ENCODE peak calls at places on chromosomes 6 and 20, in five cellular contexts. H is lower lobe of right lung, D is body of pancreas, T is PC-3, N is pancreas. W is an unnamed sample. For H3K4me1, the result is how much of the 10 kb centered on the place peaks cover.

GRCh38 chr6:2970753-2971419 is 481 bp downstream of the SERPINB6 start:
- DNase-seq in H (peak), D (peak), N (peak), T (peak), W (no peak)

GRCh38 chr6:26232950-26233607 is 131.9 kb upstream of the BTN3A2 start:
- DNase-seq in D (no peak), T (peak), H (no peak), N (no peak), W (peak)

GRCh38 chr6:62626661-62627060 is 340.6 kb upstream of the KHDRBS2 start:
- DNase-seq in N (no peak), T (no peak), H (no peak), D (no peak), W (no peak)

GRCh38 chr6:35311390-35312075 is 13.9 kb downstream of the DEF6 start:
- DNase-seq in H (no peak), N (no peak), D (no peak), T (no peak), W (no peak)

GRCh38 chr6:135703621-135704020 is 147.9 kb upstream of the PDE7B start:
- DNase-seq in T (no peak), N (no peak), D (no peak), H (no peak), W (no peak)

GRCh38 chr20:43043887-43044286 is 145.8 kb downstream of the PTPRT start:
- DNase-seq in D (peak), H (no peak), N (no peak), T (no peak), W (no peak)

GRCh38 chr20:47354388-47354709 is 2.1 kb downstream of the ZMYND8 start:
- DNase-seq in N (no peak), T (no peak), D (no peak), H (no peak), W (no peak)

GRCh38 chr6:116326392-116326717 is 44.4 kb upstream of the DSE start:
- DNase-seq in H (no peak), N (no peak), T (no peak), D (no peak), W (no peak)

GRCh38 chr20:35721621-35722020 is 20.4 kb downstream of the RBM39 start:
- DNase-seq in T (no peak), D (no peak), N (no peak), H (no peak), W (no peak)

GRCh38 chr20:36562724-36563123 is 10.7 kb upstream of the TGIF2 start:
- DNase-seq in T (no peak), D (no peak), H (no peak), N (no peak), W (no peak)

GRCh38 chr6:117130125-117130524 is 135.2 kb upstream of the VGLL2 start:
- DNase-seq in H (no peak), T (no peak), D (no peak), N (no peak), W (no peak)

GRCh38 chr6:138525355-138525754 is 26.1 kb upstream of the NHSL1 start:
- DNase-seq in D (no peak), N (no peak), T (no peak), H (no peak), W (no peak)

GRCh38 chr20:35171753-35172433 is at the start of gene PROCR:
- DNase-seq in D (peak), T (peak), H (peak), N (peak), W (peak)

GRCh38 chr6:132096245-132096644 is 145.1 kb upstream of the CCN2 start:
- DNase-seq in H (no peak), N (no peak), T (no peak), D (no peak), W (no peak)

GRCh38 chr6:39114707-39115599 is at the start of gene SAYSD1:
- DNase-seq in N (peak), T (peak), D (peak), H (peak), W (peak)

GRCh38 chr20:39670987-39671386 is 708.8 kb downstream of the DHX35 start:
- DNase-seq in N (no peak), H (no peak), T (no peak), D (no peak), W (no peak)

GRCh38 chr20:24580006-24580405 is 110.6 kb downstream of the SYNDIG1 start:
- DNase-seq in N (no peak), T (no peak), H (no peak), D (no peak), W (no peak)

GRCh38 chr20:36030143-36030542 is 61.8 kb downstream of the CNBD2 start:
- DNase-seq in T (no peak), N (no peak), H (no peak), D (peak), W (no peak)

GRCh38 chr20:46801003-46801702 is 91.7 kb downstream of the SLC2A10 start:
- DNase-seq in N (no peak), D (no peak), T (peak), H (no peak), W (no peak)

DNA sequence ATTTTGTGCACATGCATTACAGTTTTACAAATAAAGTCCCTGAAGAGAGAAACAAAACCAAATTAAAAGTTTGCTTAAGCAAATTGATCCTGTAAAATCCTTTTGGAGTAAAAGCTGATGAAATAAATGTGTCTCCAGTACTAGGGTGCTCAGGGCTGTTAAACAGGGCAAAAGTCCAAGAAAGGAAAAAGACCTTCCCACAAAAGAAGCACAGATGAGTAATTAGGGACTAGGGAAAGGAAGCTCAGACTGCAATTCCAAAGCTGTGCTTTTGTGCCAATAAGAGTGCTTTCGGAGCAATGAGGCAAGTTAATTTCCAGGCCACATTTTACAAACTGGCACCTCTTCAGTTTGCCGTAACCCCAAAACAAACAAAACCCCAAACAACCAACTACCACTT is 10.4 kb upstream of the RNF182 start:
- DNase-seq in T (peak), N (no peak), D (no peak), H (no peak), W (no peak)
- H3K4me3 ChIP-seq in T (no peak), N (no peak), D (no peak), H (no peak), W (no peak)

GRCh38 chr6:1636971-1637871 is 27.5 kb downstream of the FOXC1 start:
- DNase-seq in D (peak), T (peak), H (no peak), N (no peak), W (no peak)

GRCh38 chr6:1636272-1636825 is 26.6 kb downstream of the FOXC1 start:
- DNase-seq in H (no peak), N (no peak), T (no peak), D (no peak), W (no peak)

GRCh38 chr6:1634081-1634480 is 24.4 kb downstream of the FOXC1 start:
- DNase-seq in D (no peak), H (no peak), N (no peak), T (no peak), W (no peak)

GRCh38 chr6:1633366-1634021 is 23.8 kb downstream of the FOXC1 start:
- DNase-seq in N (no peak), D (no peak), T (no peak), H (no peak), W (no peak)

GRCh38 chr6:1635305-1636010 is 25.7 kb downstream of the FOXC1 start:
- DNase-seq in H (no peak), D (no peak), T (no peak), N (no peak), W (no peak)
- H3K4me1 ChIP-seq in H (under half), D (under half), T (under half), N (under half), W (under half)

GRCh38 chr6:168130168-168130651 is 51.2 kb upstream of the FRMD1 start:
- DNase-seq in T (no peak), N (no peak), H (no peak), D (no peak), W (peak)

GRCh38 chr6:168128631-168129291 is 49.7 kb upstream of the FRMD1 start:
- DNase-seq in D (no peak), H (no peak), T (no peak), N (no peak), W (peak)

GRCh38 chr6:168130683-168131371 is 51.8 kb upstream of the FRMD1 start:
- DNase-seq in H (no peak), D (no peak), N (no peak), T (no peak), W (no peak)

GRCh38 chr6:168128006-168128630 is 49.1 kb upstream of the FRMD1 start:
- DNase-seq in T (no peak), D (no peak), H (no peak), N (no peak), W (peak)

GRCh38 chr6:168129292-168130167 is 50.5 kb upstream of the FRMD1 start:
- DNase-seq in D (no peak), T (no peak), N (no peak), H (no peak), W (peak)
- H3K27ac ChIP-seq in D (no peak), T (no peak), N (no peak), H (no peak), W (no peak)

GRCh38 chr20:19737025-19737424 is 21.0 kb upstream of the RIN2 start:
- DNase-seq in H (no peak), N (no peak), D (no peak), T (peak), W (no peak)
- H3K4me3 ChIP-seq in H (no peak), N (no peak), D (no peak), T (no peak), W (no peak)

W was measured in breast epithelium.